ENCODE peak calls at places on chromosomes 2 and 18, in eight cellular contexts. R, F, X, J, D, L, Z and M are unnamed samples.
A peak's percentile ranks its signal among the peaks of the same experiment; 100 is the strongest.

GRCh38 chr2:10303634-10304378 is 1.1 kb downstream of the HPCAL1 start:
- DNase-seq in L (peak; percentile 74), F (peak; percentile 49), J (peak; percentile 52), R (no peak), Z (peak; percentile 92), X (no peak), D (peak; percentile 41), M (peak; percentile 28)

GRCh38 chr2:127661072-127661618 is 14.2 kb downstream of the LIMS2 start:
- DNase-seq in D (no peak), X (no peak), J (no peak), F (peak; percentile 49), L (no peak), Z (peak; percentile 61), R (no peak), M (peak; percentile 81)

GRCh38 chr18:9712130-9712577 is 4.1 kb downstream of the RAB31 start:
- DNase-seq in X (no peak), F (no peak), L (no peak), J (no peak), R (no peak), Z (no peak), D (no peak), M (no peak)

GRCh38 chr2:110101280-110101844 is 14.3 kb downstream of the MALL start:
- DNase-seq in J (peak; percentile 91), L (peak; percentile 97), X (peak; percentile 98), Z (peak; percentile 92), F (peak; percentile 98), D (no peak), R (peak; percentile 99), M (peak; percentile 100)

GRCh38 chr2:64081046-64081445 is 61.8 kb upstream of the VPS54 start:
- DNase-seq in X (no peak), R (no peak), F (no peak), J (no peak), L (no peak), D (no peak), Z (no peak), M (no peak)

GRCh38 chr2:25596506-25596905 is 76.9 kb downstream of the DTNB start:
- DNase-seq in J (no peak), R (no peak), F (peak; percentile 15), D (no peak), Z (no peak), X (no peak), L (no peak), M (no peak)

GRCh38 chr2:74441690-74442482 is at the start of gene RTKN:
- DNase-seq in R (no peak), L (no peak), D (peak; percentile 70), X (no peak), Z (peak; percentile 80), F (no peak), J (no peak), M (no peak)

GRCh38 chr2:132731431-132731830 is 61.4 kb upstream of the LYPD1 start:
- DNase-seq in Z (no peak), D (no peak), R (no peak), J (no peak), X (no peak), F (no peak), L (no peak), M (no peak)

GRCh38 chr2:127347734-127348392 is 39.9 kb downstream of the MAP3K2 start:
- DNase-seq in F (no peak), R (no peak), D (no peak), L (no peak), X (no peak), J (no peak), Z (no peak), M (no peak)

GRCh38 chr2:227228061-227228667 is 63.7 kb downstream of the COL4A3 start:
- DNase-seq in R (no peak), X (no peak), J (no peak), L (peak; percentile 87), Z (no peak), D (no peak), F (no peak), M (no peak)

GRCh38 chr2:141468746-141469145 is 662.1 kb downstream of the LRP1B start:
- DNase-seq in F (no peak), Z (no peak), L (no peak), X (no peak), R (no peak), J (no peak), D (no peak), M (no peak)

GRCh38 chr2:5042666-5043440 is 649.3 kb upstream of the SOX11 start:
- DNase-seq in F (no peak), Z (no peak), D (no peak), R (no peak), L (no peak), X (no peak), J (no peak), M (no peak)

GRCh38 chr2:165913636-165914035 is 39.9 kb downstream of the TTC21B start:
- DNase-seq in X (no peak), D (no peak), Z (no peak), L (no peak), R (no peak), J (no peak), F (no peak), M (no peak)

GRCh38 chr2:187581125-187581896 is 27.1 kb upstream of the TFPI start:
- DNase-seq in Z (no peak), R (no peak), L (no peak), F (peak; percentile 74), X (no peak), D (no peak), J (no peak), M (peak; percentile 63)

GRCh38 chr2:113978524-113979171 is 88.8 kb downstream of the ACTR3 start:
- DNase-seq in X (no peak), J (no peak), D (no peak), L (no peak), R (no peak), Z (no peak), F (no peak), M (no peak)

GRCh38 chr2:112151275-112151674 is 13.1 kb downstream of the FBLN7 start:
- DNase-seq in J (no peak), D (no peak), Z (no peak), X (no peak), L (peak; percentile 20), R (no peak), F (no peak), M (no peak)

GRCh38 chr2:144712277-144712944 is 192.5 kb upstream of the ZEB2 start:
- DNase-seq in X (no peak), D (no peak), F (peak; percentile 44), J (no peak), Z (no peak), L (no peak), R (peak; percentile 42), M (no peak)

GRCh38 chr2:150485871-150486538 is 1.5 kb downstream of the RND3 start:
- DNase-seq in J (peak; percentile 51), X (no peak), L (peak; percentile 86), Z (peak; percentile 74), F (peak; percentile 86), D (peak; percentile 25), R (no peak), M (peak; percentile 88)

GRCh38 chr18:67651438-67651837 is 134.9 kb upstream of the DSEL start:
- DNase-seq in J (no peak), D (no peak), L (no peak), R (no peak), X (no peak), Z (no peak), F (no peak), M (peak; percentile 46)

GRCh38 chr2:133053541-133053940 is 383.5 kb upstream of the LYPD1 start:
- DNase-seq in F (no peak), Z (no peak), J (no peak), R (no peak), D (no peak), L (no peak), X (no peak), M (no peak)

GRCh38 chr2:24972315-24972958 is 682 bp upstream of the DNAJC27 start:
- DNase-seq in F (peak; percentile 64), L (peak; percentile 74), Z (peak; percentile 81), X (no peak), D (no peak), R (no peak), J (peak; percentile 41), M (peak; percentile 52)

GRCh38 chr2:134815741-134816140 is 22.7 kb upstream of the ACMSD start:
- DNase-seq in R (no peak), L (no peak), D (no peak), F (no peak), J (no peak), X (no peak), Z (no peak), M (no peak)

GRCh38 chr18:22363867-22364463 is 53.8 kb downstream of the CTAGE1 start:
- DNase-seq in L (no peak), X (no peak), R (no peak), Z (no peak), D (no peak), F (peak; percentile 72), J (no peak), M (peak; percentile 62)

GRCh38 chr2:224611938-224612337 is 26.8 kb upstream of the CUL3 start:
- DNase-seq in D (no peak), L (no peak), X (no peak), J (no peak), R (no peak), Z (no peak), F (no peak), M (no peak)
- TF ChIP-seq CTCF in D (peak; percentile 39), L (no peak), X (no peak), J (no peak), R (no peak), Z (no peak), F (no peak), M (no peak)

GRCh38 chr18:76405280-76405679 is 89.8 kb downstream of the ZNF516 start:
- DNase-seq in X (no peak), L (no peak), D (no peak), F (no peak), Z (no peak), J (no peak), R (no peak), M (no peak)
- H3K4me3 ChIP-seq in X (no peak overlapping the region), L (no peak overlapping the region), D (no peak overlapping the region), F (no peak overlapping the region), Z (no peak overlapping the region), J (no peak overlapping the region), R (no peak overlapping the region), M (no peak overlapping the region)

GRCh38 chr2:238886453-238887094 is 38.7 kb downstream of the TWIST2 start:
- DNase-seq in Z (no peak), L (no peak), X (no peak), J (no peak), F (no peak), R (no peak), D (no peak), M (no peak)
- TF ChIP-seq CTCF in Z (no peak), L (no peak), X (peak; percentile 45), J (no peak), F (no peak), R (no peak), D (no peak), M (no peak)

DNA sequence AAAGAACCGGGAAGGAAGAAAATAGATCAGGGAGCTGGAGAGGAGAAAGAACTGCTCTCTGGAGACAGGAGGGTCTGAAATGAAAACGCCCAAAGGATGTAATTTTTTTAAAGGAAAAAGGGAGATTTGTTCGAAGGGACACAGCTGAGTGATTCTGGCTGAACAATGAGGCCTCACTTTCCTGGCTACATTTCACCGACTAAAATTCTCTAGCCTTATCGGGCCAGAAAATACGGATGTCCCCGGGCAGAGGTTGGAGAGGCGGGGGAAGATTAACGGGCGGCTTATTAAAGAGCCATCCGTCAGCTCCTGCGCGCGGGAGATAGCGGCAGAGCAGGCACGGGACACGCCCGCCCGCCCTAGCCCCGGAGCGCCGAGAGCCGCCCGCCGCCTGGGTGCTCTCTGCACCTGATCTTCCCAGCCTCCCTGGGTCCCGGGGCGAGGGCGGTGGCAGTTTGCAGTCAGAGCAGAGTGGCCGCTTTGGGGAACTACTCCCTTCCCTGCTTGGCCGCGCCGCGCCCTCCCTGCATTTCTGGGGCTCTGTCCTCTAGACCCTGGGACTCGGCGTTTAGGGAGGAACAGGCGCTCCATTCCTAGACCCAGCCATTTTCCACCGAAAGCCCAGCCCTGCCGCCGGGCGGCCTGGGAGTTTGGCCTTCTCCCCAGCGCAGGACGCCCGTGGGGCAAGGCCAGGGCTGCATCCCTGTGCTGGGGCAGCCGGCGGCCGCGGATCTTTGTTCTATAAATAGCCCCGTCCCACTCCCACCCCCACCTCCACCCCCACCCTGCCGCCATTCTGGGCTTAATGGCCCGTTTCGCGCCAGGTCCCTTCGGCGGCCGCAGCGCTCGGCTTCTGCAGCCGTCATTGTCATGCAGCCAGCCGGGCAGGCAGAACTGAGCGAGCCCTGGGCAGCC is 6.5 kb downstream of the GAD1 start:
- DNase-seq in R (no peak), L (no peak), Z (peak; percentile 76), D (no peak), J (no peak), F (no peak), X (no peak), M (no peak)
- H3K4me3 ChIP-seq in R (no peak overlapping the region), L (no peak overlapping the region), Z (peak overlapping the region; percentile 67), D (no peak overlapping the region), J (peak overlapping the region; percentile 18), F (no peak overlapping the region), X (peak overlapping the region; percentile 24), M (no peak overlapping the region)